ENCODE peak calls at places on chromosomes 7 and 10, in six cellular contexts. S, C, R, B, O and P are unnamed samples.

GRCh38 chr7:32163141-32163806 is 93.1 kb upstream of the PDE1C start:
- DNase-seq in R (peak), B (no peak), C (peak), S (peak), O (peak), P (no peak)

GRCh38 chr10:102004376-102004775 is 51.6 kb downstream of the ARMH3 start:
- DNase-seq in B (no peak), R (peak), O (no peak), C (peak), S (peak), P (no peak)

GRCh38 chr10:104664205-104664604 is 23.1 kb downstream of the SORCS3 start:
- DNase-seq in R (no peak), C (no peak), O (no peak), S (no peak), B (no peak), P (no peak)

GRCh38 chr7:100426516-100426915 is 2.0 kb downstream of the ZCWPW1 start:
- DNase-seq in O (no peak), B (no peak), C (no peak), S (no peak), R (no peak), P (no peak)

GRCh38 chr10:119896937-119897336 is 4.4 kb downstream of the SEC23IP start:
- DNase-seq in O (no peak), B (no peak), S (peak), R (no peak), C (peak), P (no peak)

GRCh38 chr7:30707391-30708351 is 25.4 kb upstream of the CRHR2 start:
- DNase-seq in O (no peak), C (peak), R (no peak), B (peak), S (peak), P (no peak)

GRCh38 chr10:81450651-81451050 is 424.3 kb upstream of the NRG3 start:
- DNase-seq in R (no peak), B (no peak), S (no peak), O (no peak), C (no peak), P (no peak)

GRCh38 chr10:132960071-132960472 is 17.7 kb upstream of the CFAP46 start:
- DNase-seq in C (no peak), S (no peak), R (no peak), B (peak), O (no peak), P (no peak)

GRCh38 chr7:16648551-16648950 is 2.6 kb downstream of the BZW2 start:
- DNase-seq in O (no peak), B (no peak), C (no peak), R (no peak), S (no peak), P (no peak)

GRCh38 chr10:5971315-5971832 is 6.0 kb downstream of the IL15RA start:
- DNase-seq in B (no peak), S (peak), O (no peak), C (peak), R (no peak), P (peak)

GRCh38 chr10:6612371-6612770 is 32.3 kb upstream of the PRKCQ start:
- DNase-seq in O (no peak), B (no peak), R (peak), C (no peak), S (no peak), P (peak)

GRCh38 chr10:17951868-17952371 is at the start of gene SLC39A12:
- DNase-seq in C (peak), R (peak), B (no peak), O (no peak), S (peak), P (no peak)

GRCh38 chr7:126696639-126697038 is 556.1 kb downstream of the GRM8 start:
- DNase-seq in O (no peak), S (no peak), C (no peak), R (no peak), B (no peak), P (no peak)

GRCh38 chr7:4612939-4613841 is 68.9 kb upstream of the FOXK1 start:
- DNase-seq in C (peak), O (no peak), R (peak), B (peak), S (peak), P (no peak)

GRCh38 chr7:150511039-150511438 is 3.6 kb upstream of the GIMAP7 start:
- DNase-seq in O (no peak), B (no peak), C (no peak), R (no peak), S (no peak), P (no peak)

GRCh38 chr7:123795917-123796316 is 47.1 kb upstream of the WASL start:
- DNase-seq in C (no peak), S (no peak), R (no peak), B (no peak), O (no peak), P (no peak)

GRCh38 chr10:116748041-116748440 is 5.7 kb upstream of the HSPA12A start:
- DNase-seq in C (peak), O (no peak), S (peak), B (no peak), R (peak), P (no peak)

DNA sequence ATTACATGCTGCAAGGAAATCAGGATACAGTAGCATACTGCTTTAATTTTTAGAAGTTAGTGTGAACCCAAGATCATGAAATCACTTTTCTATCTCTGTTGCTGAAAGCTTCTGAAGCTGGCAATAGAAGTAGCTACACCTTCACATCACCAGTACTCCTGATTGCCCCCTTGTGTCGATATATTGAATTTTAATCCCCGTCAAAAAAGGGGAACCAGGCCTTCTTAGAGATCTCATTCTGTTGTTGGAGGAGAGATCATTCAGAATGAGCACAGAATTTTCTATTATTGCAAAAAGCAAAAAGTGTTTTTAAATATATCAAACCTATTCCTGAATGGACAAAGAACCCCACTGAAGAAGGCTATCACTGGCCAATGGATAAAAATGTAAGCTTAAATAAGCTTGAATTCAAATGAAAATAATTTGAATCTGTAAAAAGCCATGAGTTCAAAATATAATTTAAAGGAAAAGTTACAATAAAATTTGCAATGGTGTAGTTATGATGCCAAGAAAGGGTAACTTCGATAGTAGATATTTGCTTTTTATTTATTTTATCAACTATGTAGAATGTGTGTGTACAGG is 39.7 kb upstream of the TEX47 start:
- DNase-seq in C (peak), B (no peak), O (no peak), R (peak), S (peak), P (no peak)
- TF ChIP-seq CTCF in C (peak), B (no peak), O (peak), R (peak), S (peak), P (peak)

GRCh38 chr7:37234928-37235327 is 213.7 kb downstream of the ELMO1 start:
- DNase-seq in O (no peak), B (no peak), R (peak), C (peak), S (peak), P (peak)
- TF ChIP-seq CTCF in O (peak), B (peak), R (peak), C (peak), S (peak), P (peak)

GRCh38 chr7:78129865-78130264 is 331.3 kb downstream of the PHTF2 start:
- DNase-seq in S (no peak), R (no peak), O (no peak), B (no peak), C (no peak), P (no peak)

GRCh38 chr7:78139335-78139734 is 340.8 kb downstream of the PHTF2 start:
- DNase-seq in O (peak), R (no peak), B (no peak), S (no peak), C (no peak), P (no peak)

GRCh38 chr7:78134256-78134655 is 335.7 kb downstream of the PHTF2 start:
- DNase-seq in R (peak), O (peak), B (no peak), S (peak), C (peak), P (peak)

GRCh38 chr7:78130443-78131200 is 332.0 kb downstream of the PHTF2 start:
- DNase-seq in C (no peak), R (no peak), B (no peak), O (no peak), S (peak), P (no peak)

DNA sequence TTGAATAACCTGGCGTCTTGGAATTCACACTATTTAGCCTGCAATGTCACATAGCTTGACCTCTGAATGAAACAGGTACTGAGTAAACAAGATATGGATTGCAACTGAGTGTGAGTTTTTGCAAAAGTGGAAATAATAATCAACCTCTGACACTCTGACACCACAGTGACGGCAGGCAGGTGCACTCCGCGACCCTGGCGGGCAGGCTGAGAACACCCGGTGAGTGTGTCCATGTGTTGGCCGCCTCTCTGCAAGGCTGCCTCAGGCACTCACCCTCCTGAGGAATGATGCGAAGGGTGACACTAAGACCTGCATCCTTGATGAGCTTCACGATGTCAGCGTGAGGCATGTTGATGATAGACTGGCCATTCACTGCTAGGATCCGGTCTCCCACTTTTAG is 336.2 kb downstream of the PHTF2 start:
- DNase-seq in R (no peak), O (no peak), S (no peak), B (no peak), C (no peak), P (no peak)
- TF ChIP-seq CTCF in R (no peak), O (no peak), S (no peak), B (no peak), C (no peak), P (no peak)

GRCh38 chr10:99604862-99605261 is 15.4 kb downstream of the SLC25A28 start:
- DNase-seq in S (no peak), C (no peak), R (no peak), O (no peak), B (no peak), P (no peak)
- TF ChIP-seq CTCF in S (no peak), C (no peak), R (no peak), O (no peak), B (no peak), P (no peak)

GRCh38 chr10:88386878-88387773 is 196.0 kb downstream of the RNLS start:
- DNase-seq in B (no peak), O (peak), C (peak), S (peak), R (peak), P (no peak)

GRCh38 chr10:88390041-88390440 is 193.1 kb downstream of the RNLS start:
- DNase-seq in S (no peak), O (no peak), B (no peak), C (no peak), R (no peak), P (no peak)

GRCh38 chr10:88392222-88392621 is 190.9 kb downstream of the RNLS start:
- DNase-seq in O (no peak), C (no peak), B (no peak), S (no peak), R (peak), P (peak)

GRCh38 chr10:88386204-88386877 is 196.8 kb downstream of the RNLS start:
- DNase-seq in B (no peak), R (peak), O (no peak), S (peak), C (peak), P (no peak)

GRCh38 chr10:88389456-88389855 is 193.7 kb downstream of the RNLS start:
- DNase-seq in B (no peak), R (peak), C (peak), O (peak), S (peak), P (peak)
- TF ChIP-seq CTCF in B (peak), R (peak), C (peak), O (peak), S (peak), P (peak)

DNA sequence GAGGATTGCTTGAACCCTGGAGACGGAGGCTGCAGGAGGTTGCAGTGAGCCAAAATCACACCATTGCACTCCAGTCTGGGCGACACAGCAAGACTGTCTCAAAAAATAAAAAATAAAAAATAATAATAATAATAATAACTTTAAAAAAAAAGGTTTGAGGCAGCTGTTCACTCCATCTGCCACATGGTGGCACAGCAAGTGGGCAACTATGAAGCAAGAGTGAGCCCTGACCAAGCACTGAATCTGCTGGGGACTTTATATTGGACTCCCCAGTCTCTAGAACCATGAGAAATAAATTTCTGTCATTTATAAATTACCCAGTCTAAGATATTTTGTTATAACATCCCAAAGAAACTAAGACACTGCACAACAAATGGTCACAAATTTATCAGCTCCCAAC is 14.6 kb upstream of the BRI3 start:
- DNase-seq in O (no peak), B (no peak), S (peak), R (no peak), C (peak), P (no peak)
- TF ChIP-seq CTCF in O (peak), B (peak), S (peak), R (peak), C (peak), P (peak)